ENCODE peak calls at places on chromosomes 6 and 20, in nine cellular contexts. One of them, this sample, is unnamed.

GRCh38 chr6:158649289-158650143 is at the start of gene SYTL3:
- DNase-seq in activated CD4-positive, alpha-beta memory T cell treated with anti-CD3 and anti-CD28 coated beads for 36 hours: peak; percentile 93
- DNase-seq in activated CD8-positive, alpha-beta memory T cell treated with anti-CD3 and anti-CD28 coated beads for 4 hours: peak; percentile 68
- DNase-seq in NCI-H345: peak; percentile 31
- DNase-seq in NCI-H2107: no peak
- DNase-seq in NCI-H2029 treated with DMSO at 0.1 percent for 48 hours: peak; percentile 74
- DNase-seq in SK-N-DZ: no peak
- DNase-seq in RWPE2: no peak
- DNase-seq in activated B cell treated with CpG ODN at 0.5 μM for 24 hours: peak; percentile 57
- DNase-seq in this sample: peak; percentile 59

GRCh38 chr20:53914861-53915458 is 155.4 kb downstream of the BCAS1 start:
- DNase-seq in activated CD8-positive, alpha-beta memory T cell treated with anti-CD3 and anti-CD28 coated beads for 4 hours: no peak
- DNase-seq in NCI-H2107: no peak
- DNase-seq in NCI-H345: no peak
- DNase-seq in activated B cell treated with CpG ODN at 0.5 μM for 24 hours: no peak
- DNase-seq in activated CD4-positive, alpha-beta memory T cell treated with anti-CD3 and anti-CD28 coated beads for 36 hours: no peak
- DNase-seq in NCI-H2029 treated with DMSO at 0.1 percent for 48 hours: no peak
- DNase-seq in SK-N-DZ: peak; percentile 57
- DNase-seq in RWPE2: peak; percentile 4
- DNase-seq in this sample: no peak

GRCh38 chr6:57254055-57254717 is 32.1 kb upstream of the RAB23 start:
- DNase-seq in NCI-H2107: no peak
- DNase-seq in activated CD4-positive, alpha-beta memory T cell treated with anti-CD3 and anti-CD28 coated beads for 36 hours: no peak
- DNase-seq in NCI-H2029 treated with DMSO at 0.1 percent for 48 hours: no peak
- DNase-seq in SK-N-DZ: no peak
- DNase-seq in RWPE2: no peak
- DNase-seq in activated B cell treated with CpG ODN at 0.5 μM for 24 hours: no peak
- DNase-seq in activated CD8-positive, alpha-beta memory T cell treated with anti-CD3 and anti-CD28 coated beads for 4 hours: no peak
- DNase-seq in NCI-H345: no peak
- DNase-seq in this sample: no peak

GRCh38 chr20:45164906-45165305 is 9.8 kb upstream of the PI3 start:
- DNase-seq in activated CD4-positive, alpha-beta memory T cell treated with anti-CD3 and anti-CD28 coated beads for 36 hours: no peak
- DNase-seq in NCI-H2029 treated with DMSO at 0.1 percent for 48 hours: no peak
- DNase-seq in SK-N-DZ: no peak
- DNase-seq in RWPE2: no peak
- DNase-seq in NCI-H345: no peak
- DNase-seq in activated CD8-positive, alpha-beta memory T cell treated with anti-CD3 and anti-CD28 coated beads for 4 hours: no peak
- DNase-seq in NCI-H2107: no peak
- DNase-seq in activated B cell treated with CpG ODN at 0.5 μM for 24 hours: no peak
- DNase-seq in this sample: no peak

GRCh38 chr20:15675151-15675550 is 898.1 kb downstream of the KIF16B start:
- DNase-seq in RWPE2: no peak
- DNase-seq in NCI-H2107: no peak
- DNase-seq in activated B cell treated with CpG ODN at 0.5 μM for 24 hours: no peak
- DNase-seq in NCI-H2029 treated with DMSO at 0.1 percent for 48 hours: no peak
- DNase-seq in NCI-H345: no peak
- DNase-seq in activated CD4-positive, alpha-beta memory T cell treated with anti-CD3 and anti-CD28 coated beads for 36 hours: no peak
- DNase-seq in SK-N-DZ: no peak
- DNase-seq in activated CD8-positive, alpha-beta memory T cell treated with anti-CD3 and anti-CD28 coated beads for 4 hours: no peak
- DNase-seq in this sample: no peak

GRCh38 chr6:131519670-131520436 is 53.2 kb upstream of the ARG1 start:
- DNase-seq in RWPE2: no peak
- DNase-seq in activated CD8-positive, alpha-beta memory T cell treated with anti-CD3 and anti-CD28 coated beads for 4 hours: no peak
- DNase-seq in NCI-H345: peak; percentile 33
- DNase-seq in SK-N-DZ: peak; percentile 51
- DNase-seq in NCI-H2029 treated with DMSO at 0.1 percent for 48 hours: no peak
- DNase-seq in NCI-H2107: no peak
- DNase-seq in activated B cell treated with CpG ODN at 0.5 μM for 24 hours: no peak
- DNase-seq in activated CD4-positive, alpha-beta memory T cell treated with anti-CD3 and anti-CD28 coated beads for 36 hours: peak; percentile 60
- DNase-seq in this sample: peak; percentile 40

GRCh38 chr6:159104163-159104885 is 59.5 kb upstream of the TAGAP start:
- DNase-seq in NCI-H2029 treated with DMSO at 0.1 percent for 48 hours: no peak
- DNase-seq in NCI-H2107: peak; percentile 43
- DNase-seq in activated CD4-positive, alpha-beta memory T cell treated with anti-CD3 and anti-CD28 coated beads for 36 hours: peak; percentile 88
- DNase-seq in RWPE2: no peak
- DNase-seq in SK-N-DZ: peak; percentile 50
- DNase-seq in activated CD8-positive, alpha-beta memory T cell treated with anti-CD3 and anti-CD28 coated beads for 4 hours: peak; percentile 59
- DNase-seq in NCI-H345: peak; percentile 52
- DNase-seq in activated B cell treated with CpG ODN at 0.5 μM for 24 hours: peak; percentile 76
- DNase-seq in this sample: peak; percentile 77

GRCh38 chr6:170043881-170044790 is 246.7 kb downstream of the DLL1 start:
- DNase-seq in NCI-H345: no peak
- DNase-seq in activated B cell treated with CpG ODN at 0.5 μM for 24 hours: no peak
- DNase-seq in RWPE2: peak; percentile 25
- DNase-seq in activated CD8-positive, alpha-beta memory T cell treated with anti-CD3 and anti-CD28 coated beads for 4 hours: no peak
- DNase-seq in SK-N-DZ: no peak
- DNase-seq in NCI-H2029 treated with DMSO at 0.1 percent for 48 hours: no peak
- DNase-seq in activated CD4-positive, alpha-beta memory T cell treated with anti-CD3 and anti-CD28 coated beads for 36 hours: no peak
- DNase-seq in NCI-H2107: no peak
- DNase-seq in this sample: no peak